ENCODE peak calls at places on chromosome 10, in eight cellular contexts. B is sigmoid colon; E is neuronal stem cell; N is GM23248; J is CD4-positive, CD25-positive, alpha-beta regulatory T cell; A is left lung; V is psoas muscle; S is Peyer's patch. I is an unnamed sample.

GRCh38 chr10:132574783-132575319 is 37.3 kb downstream of the INPP5A start:
- DNase-seq in B (peak; percentile 65), E (no peak), N (no peak), J (no peak), A (peak; percentile 32), V (no peak), S (peak; percentile 16), I (no peak)

GRCh38 chr10:68362590-68362989 is 29.9 kb upstream of the PBLD start:
- DNase-seq in B (no peak), E (no peak), N (no peak), J (no peak), A (no peak), V (no peak), S (no peak), I (no peak)

GRCh38 chr10:5467634-5468255 is 31.6 kb downstream of the CALML5 start:
- DNase-seq in B (no peak), E (no peak), N (no peak), J (no peak), A (no peak), V (no peak), S (no peak), I (no peak)

GRCh38 chr10:108095932-108096925 is 931.7 kb upstream of the SORCS1 start:
- DNase-seq in B (no peak), E (no peak), N (no peak), J (no peak), A (no peak), V (peak; percentile 10), S (no peak), I (no peak)

GRCh38 chr10:76036410-76036940 is 605.1 kb downstream of the LRMDA start:
- DNase-seq in B (peak; percentile 90), E (no peak), N (peak; percentile 77), J (no peak), A (peak; percentile 77), V (peak; percentile 72), S (peak; percentile 24), I (peak; percentile 25)

GRCh38 chr10:98589007-98589406 is 142.3 kb upstream of the HPS1 start:
- DNase-seq in B (no peak), E (no peak), N (peak; percentile 83), J (no peak), A (no peak), V (no peak), S (no peak), I (no peak)

GRCh38 chr10:6239213-6239991 is 36.7 kb downstream of the PFKFB3 start:
- DNase-seq in B (peak; percentile 88), E (no peak), N (peak; percentile 99), J (peak; percentile 27), A (peak; percentile 56), V (peak; percentile 29), S (no peak), I (peak; percentile 57)

GRCh38 chr10:128036746-128037542 is 89.3 kb downstream of the MKI67 start:
- DNase-seq in B (no peak), E (no peak), N (peak; percentile 61), J (no peak), A (no peak), V (no peak), S (no peak), I (no peak)

GRCh38 chr10:6200588-6201510 is 1.9 kb upstream of the PFKFB3 start:
- DNase-seq in B (peak; percentile 78), E (peak; percentile 24), N (peak; percentile 58), J (peak; percentile 16), A (peak; percentile 60), V (peak; percentile 58), S (peak; percentile 40), I (no peak)

GRCh38 chr10:42428534-42428933 is 209.8 kb downstream of the ZNF33B start:
- DNase-seq in B (no peak), E (no peak), N (peak; percentile 28), J (no peak), A (no peak), V (no peak), S (no peak), I (no peak)

GRCh38 chr10:25858076-25858475 is 76.0 kb upstream of the MYO3A start:
- DNase-seq in B (no peak), E (no peak), N (no peak), J (no peak), A (no peak), V (no peak), S (no peak), I (no peak)

GRCh38 chr10:101939273-101939635 is 95.7 kb upstream of the KCNIP2 start:
- DNase-seq in B (no peak), E (no peak), N (peak; percentile 90), J (no peak), A (no peak), V (no peak), S (no peak), I (no peak)

GRCh38 chr10:42995537-42995936 is 81.3 kb upstream of the RET start:
- DNase-seq in B (no peak), E (no peak), N (no peak), J (no peak), A (no peak), V (no peak), S (no peak), I (no peak)

GRCh38 chr10:63337455-63338251 is 128.1 kb downstream of the JMJD1C start:
- DNase-seq in B (no peak), E (no peak), N (no peak), J (no peak), A (no peak), V (no peak), S (no peak), I (no peak)

GRCh38 chr10:103780242-103781149 is 74.9 kb downstream of the SH3PXD2A start:
- DNase-seq in B (no peak), E (no peak), N (no peak), J (no peak), A (no peak), V (no peak), S (no peak), I (no peak)

GRCh38 chr10:33114451-33114944 is 156.5 kb upstream of the ITGB1 start:
- DNase-seq in B (no peak), E (no peak), N (peak; percentile 80), J (no peak), A (no peak), V (no peak), S (no peak), I (no peak)

GRCh38 chr10:91389636-91390512 is 20.3 kb upstream of the HECTD2 start:
- DNase-seq in B (no peak), E (peak; percentile 47), N (peak; percentile 81), J (peak; percentile 13), A (no peak), V (no peak), S (no peak), I (no peak)

DNA sequence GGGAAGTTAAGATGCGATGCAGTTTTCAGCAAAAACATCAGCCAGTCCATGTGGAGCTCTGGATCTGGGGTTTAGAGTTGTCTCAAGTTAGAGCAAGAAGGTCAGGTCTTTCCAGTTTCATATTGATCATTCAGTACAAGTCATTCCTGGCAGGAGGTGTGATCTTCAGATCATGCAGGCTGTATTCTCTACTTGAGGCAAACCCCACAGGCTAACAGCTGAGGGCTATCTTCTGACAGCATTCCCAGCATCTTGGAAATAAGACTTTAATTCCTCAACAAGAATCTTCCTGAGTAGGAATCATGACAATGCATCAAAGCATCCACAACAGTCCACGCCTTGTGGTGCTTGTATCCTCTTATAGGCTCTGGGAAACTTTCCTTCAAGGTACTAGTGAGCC is 94.9 kb upstream of the ZNF438 start:
- DNase-seq in B (no peak), E (no peak), N (no peak), J (no peak), A (no peak), V (no peak), S (no peak), I (no peak)
- H3K27ac ChIP-seq in B (no peak overlapping the region), E (no peak overlapping the region), N (no peak overlapping the region), J (no peak overlapping the region), A (no peak overlapping the region), V (no peak overlapping the region), S (no peak overlapping the region), I (no peak overlapping the region)

GRCh38 chr10:72274213-72274729 is 547 bp downstream of the DDIT4 start:
- DNase-seq in B (no peak), E (no peak), N (no peak), J (no peak), A (no peak), V (no peak), S (no peak), I (no peak)
- H3K4me1 ChIP-seq in B (peaks cover 32% of the 10 kb centered on the region), E (peaks cover 26% of the 10 kb centered on the region), N (peaks cover 12% of the 10 kb centered on the region), J (peaks cover 37% of the 10 kb centered on the region), A (peaks cover 16% of the 10 kb centered on the region), V (peaks cover 27% of the 10 kb centered on the region), S (peaks cover 8% of the 10 kb centered on the region), I (peaks cover 19% of the 10 kb centered on the region)

DNA sequence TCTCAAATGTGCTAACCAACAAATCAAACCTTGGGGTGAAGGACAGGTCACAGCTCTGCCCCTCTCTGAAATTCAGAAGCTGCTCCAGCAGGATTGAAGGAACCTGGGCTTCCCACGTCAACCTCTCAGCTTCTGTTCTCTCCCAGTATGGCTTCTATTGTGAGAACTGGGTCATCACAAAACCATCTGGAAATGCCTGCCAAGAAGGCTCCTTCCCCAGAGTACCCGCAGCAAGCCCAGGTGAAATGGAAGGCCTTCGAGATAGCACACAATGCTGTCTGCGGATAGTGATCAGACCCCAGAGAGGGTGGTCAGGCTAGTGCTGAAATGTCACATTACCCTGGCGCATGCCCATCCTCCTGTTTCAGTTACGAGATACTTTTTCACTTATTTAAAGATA is 16.4 kb upstream of the PROSER2 start:
- DNase-seq in B (no peak), E (no peak), N (no peak), J (no peak), A (no peak), V (no peak), S (no peak), I (no peak)
- H3K27ac ChIP-seq in B (no peak overlapping the region), E (no peak overlapping the region), N (no peak overlapping the region), J (no peak overlapping the region), A (no peak overlapping the region), V (no peak overlapping the region), S (no peak overlapping the region), I (no peak overlapping the region)

GRCh38 chr10:30047924-30048531 is 11.4 kb downstream of the JCAD start:
- DNase-seq in B (no peak), E (no peak), N (no peak), J (no peak), A (no peak), V (no peak), S (no peak), I (no peak)

GRCh38 chr10:30048768-30049507 is 10.4 kb downstream of the JCAD start:
- DNase-seq in B (no peak), E (no peak), N (no peak), J (no peak), A (no peak), V (no peak), S (no peak), I (no peak)

GRCh38 chr10:30047430-30047829 is 12.0 kb downstream of the JCAD start:
- DNase-seq in B (no peak), E (no peak), N (no peak), J (no peak), A (no peak), V (no peak), S (no peak), I (no peak)

GRCh38 chr10:30045961-30046360 is 13.4 kb downstream of the JCAD start:
- DNase-seq in B (no peak), E (no peak), N (no peak), J (no peak), A (no peak), V (no peak), S (no peak), I (no peak)

DNA sequence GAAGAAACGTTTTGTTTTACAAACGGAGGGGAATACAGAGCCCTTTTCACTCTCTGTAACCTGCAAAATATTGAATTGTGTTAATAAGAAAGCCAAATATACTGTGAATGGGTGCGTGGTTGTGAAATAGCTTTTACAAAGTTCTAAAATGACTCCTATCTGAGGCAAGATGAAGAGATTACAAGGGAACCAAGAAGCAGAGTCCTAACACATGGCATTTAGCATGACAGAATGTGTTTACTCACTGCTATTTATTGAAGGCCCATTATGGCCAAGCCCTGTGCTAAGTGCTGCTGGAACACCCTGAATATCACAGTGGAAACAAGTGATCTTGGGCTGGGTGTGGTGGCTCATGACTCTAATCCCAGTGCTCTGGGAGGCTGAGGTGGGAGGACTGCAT is 12.9 kb downstream of the JCAD start:
- DNase-seq in B (no peak), E (no peak), N (no peak), J (no peak), A (no peak), V (no peak), S (no peak), I (no peak)
- H3K4me1 ChIP-seq in B (peaks cover 57% of the 10 kb centered on the region), E (peaks cover 8% of the 10 kb centered on the region), N (no peaks in the 10 kb centered on the region), J (peaks cover 14% of the 10 kb centered on the region), A (no peaks in the 10 kb centered on the region), V (peaks cover 10% of the 10 kb centered on the region), S (no peaks in the 10 kb centered on the region), I (peaks cover 4% of the 10 kb centered on the region)